ENCODE peak calls at places on chromosome 12, in five cellular contexts. K, S, V, A and X are unnamed samples. For H3K9me3, the result is how much of the 10 kb centered on the place peaks cover.

GRCh38 chr12:12267801-12268200 is 957 bp upstream of the LRP6 start:
- DNase-seq in K (peak), S (no peak), V (no peak), A (no peak), X (no peak)

GRCh38 chr12:14960548-14961465 is 594 bp downstream of the ARHGDIB start:
- DNase-seq in K (no peak), S (no peak), V (peak), A (peak), X (peak)

GRCh38 chr12:72018036-72018435 is 79.4 kb downstream of the TPH2 start:
- DNase-seq in K (no peak), S (no peak), V (no peak), A (no peak), X (no peak)

GRCh38 chr12:86914716-86915115 is 658.5 kb upstream of the MGAT4C start:
- DNase-seq in K (peak), S (peak), V (no peak), A (no peak), X (no peak)

GRCh38 chr12:51025748-51026654 is at the start of gene SLC11A2:
- DNase-seq in K (peak), S (peak), V (peak), A (peak), X (peak)

GRCh38 chr12:26121323-26121740 is 3.5 kb downstream of the BHLHE41 start:
- DNase-seq in K (no peak), S (no peak), V (no peak), A (no peak), X (no peak)

GRCh38 chr12:92134638-92135274 is 10.9 kb downstream of the BTG1 start:
- DNase-seq in K (no peak), S (no peak), V (no peak), A (no peak), X (no peak)

GRCh38 chr12:78672033-78672432 is 192.5 kb upstream of the SYT1 start:
- DNase-seq in K (no peak), S (no peak), V (no peak), A (no peak), X (no peak)

GRCh38 chr12:107429006-107429698 is 256.4 kb upstream of the PWP1 start:
- DNase-seq in K (no peak), S (no peak), V (no peak), A (no peak), X (no peak)

DNA sequence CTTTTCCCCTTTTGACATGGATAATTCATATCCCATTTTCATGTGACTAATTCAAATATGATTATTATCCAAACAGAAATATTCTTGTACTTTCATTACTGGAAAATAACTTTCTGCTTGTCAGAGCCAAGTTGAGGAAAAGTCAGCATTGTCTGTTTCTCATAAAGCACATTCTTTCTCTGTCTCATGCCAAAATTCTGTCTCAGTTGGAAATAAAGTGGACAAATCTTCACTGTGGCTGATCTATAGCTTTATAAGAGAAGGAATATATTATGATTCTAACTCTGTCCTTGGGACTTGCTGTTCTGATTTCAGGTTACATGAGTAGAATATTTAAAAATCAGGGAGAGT is 22.7 kb upstream of the PRICKLE1 start:
- DNase-seq in K (no peak), S (no peak), V (no peak), A (no peak), X (no peak)
- H3K4me3 ChIP-seq in K (no peak), S (no peak), V (no peak), A (no peak), X (no peak)

GRCh38 chr12:101027200-101027599 is 182.8 kb downstream of the SLC5A8 start:
- DNase-seq in K (peak), S (no peak), V (no peak), A (no peak), X (no peak)

GRCh38 chr12:101021911-101022388 is 188.1 kb downstream of the SLC5A8 start:
- DNase-seq in K (no peak), S (no peak), V (no peak), A (no peak), X (no peak)

DNA sequence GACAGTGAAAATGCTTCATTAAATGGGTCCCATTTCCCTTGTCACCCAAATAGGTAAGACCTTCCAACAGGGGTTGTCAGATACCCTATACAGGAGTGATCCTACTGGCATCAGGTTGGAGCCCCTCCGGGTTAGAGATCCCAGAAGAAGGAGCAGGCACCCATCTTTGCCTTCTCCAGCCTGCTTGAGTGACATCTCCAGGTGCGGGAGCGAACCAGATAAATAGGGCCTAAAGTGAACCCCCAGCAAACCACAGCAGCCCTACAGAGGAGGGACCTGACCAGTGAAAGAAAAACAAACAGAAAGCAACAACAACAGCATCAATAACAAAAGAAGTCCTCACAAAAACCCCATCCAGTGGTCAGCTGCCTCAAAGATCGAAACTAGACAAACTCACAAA is 182.2 kb downstream of the SLC5A8 start:
- DNase-seq in K (no peak), S (no peak), V (no peak), A (no peak), X (no peak)
- H3K9me3 ChIP-seq in K (under half), S (under half), V (under half), A (under half), X (under half)

GRCh38 chr12:85831327-85831990 is 4.8 kb downstream of the RASSF9 start:
- DNase-seq in K (no peak), S (no peak), V (no peak), A (no peak), X (no peak)
- H3K4me3 ChIP-seq in K (no peak), S (no peak), V (no peak), A (peak), X (no peak)

GRCh38 chr12:38155020-38155395 is 161.6 kb upstream of the ALG10B start:
- DNase-seq in K (no peak), S (no peak), V (no peak), A (no peak), X (no peak)
- H3K9me3 ChIP-seq in K (under half), S (under half), V (under half), A (under half), X (under half)

GRCh38 chr12:6310771-6311610 is 509 bp downstream of the PLEKHG6 start:
- DNase-seq in K (no peak), S (no peak), V (no peak), A (no peak), X (no peak)
- H3K4me3 ChIP-seq in K (peak), S (peak), V (peak), A (peak), X (no peak)

GRCh38 chr12:49344486-49345047 is 2.1 kb upstream of the DNAJC22 start:
- DNase-seq in K (no peak), S (peak), V (no peak), A (no peak), X (no peak)

GRCh38 chr12:49342066-49342913 is 4.4 kb upstream of the DNAJC22 start:
- DNase-seq in K (peak), S (peak), V (peak), A (peak), X (peak)

GRCh38 chr12:49341777-49342065 is 4.7 kb upstream of the C1QL4 start:
- DNase-seq in K (no peak), S (no peak), V (no peak), A (no peak), X (no peak)

GRCh38 chr12:49340971-49341776 is 4.2 kb upstream of the C1QL4 start:
- DNase-seq in K (no peak), S (no peak), V (no peak), A (no peak), X (no peak)

GRCh38 chr12:49342914-49343731 is 3.6 kb upstream of the DNAJC22 start:
- DNase-seq in K (peak), S (no peak), V (no peak), A (no peak), X (no peak)
- H3K9me3 ChIP-seq in K (under half), S (under half), V (under half), A (under half), X (under half)

GRCh38 chr12:75685826-75686225 is 174.4 kb upstream of the KRR1 start:
- DNase-seq in K (no peak), S (no peak), V (no peak), A (no peak), X (no peak)

GRCh38 chr12:75690556-75690955 is 179.1 kb upstream of the KRR1 start:
- DNase-seq in K (no peak), S (no peak), V (no peak), A (no peak), X (peak)

GRCh38 chr12:75683220-75683619 is 171.8 kb upstream of the KRR1 start:
- DNase-seq in K (no peak), S (no peak), V (no peak), A (no peak), X (no peak)

DNA sequence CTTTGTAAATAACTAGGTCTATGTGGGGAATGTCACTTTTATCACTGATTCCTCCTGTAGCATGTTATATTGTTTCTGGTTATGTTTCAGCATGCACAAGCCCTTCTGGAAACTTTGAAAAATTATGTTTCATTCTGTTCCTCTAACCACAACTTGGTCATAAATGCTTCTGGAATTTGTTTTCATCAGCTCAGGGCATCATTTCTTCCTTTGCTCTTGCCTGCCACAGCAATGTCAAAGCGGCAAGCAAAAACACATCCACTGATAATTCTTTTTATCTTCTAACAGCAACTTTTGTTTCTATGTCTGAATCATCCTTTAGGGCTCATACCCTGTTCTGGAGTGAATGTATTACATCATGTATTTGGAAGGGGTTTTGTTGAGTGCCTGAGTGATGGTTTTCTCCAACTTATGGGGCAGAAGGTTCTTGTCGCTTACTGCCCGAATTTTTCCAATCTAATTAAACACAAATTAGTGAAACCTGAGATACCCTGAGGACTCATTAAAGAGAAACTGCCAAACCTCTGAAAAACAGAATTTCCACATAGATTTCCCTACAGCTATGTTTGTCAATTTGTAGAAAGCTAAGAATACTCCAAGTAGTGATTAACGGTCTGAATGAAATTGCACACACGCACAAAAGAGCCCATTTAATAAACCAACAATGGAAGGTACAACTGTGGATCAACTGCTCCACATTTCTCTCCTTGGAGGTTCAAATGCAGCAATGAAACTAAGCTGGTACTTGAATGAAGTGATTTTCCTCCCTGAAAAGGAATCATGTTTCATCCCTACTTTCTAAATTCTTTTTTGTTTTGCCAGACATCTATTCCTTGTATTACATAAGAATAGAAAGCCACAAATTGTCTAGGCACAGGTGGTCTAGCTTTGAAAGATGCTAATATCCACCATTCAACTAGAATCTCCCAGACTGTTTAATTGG is 173.5 kb upstream of the KRR1 start:
- DNase-seq in K (no peak), S (no peak), V (no peak), A (no peak), X (no peak)
- H3K4me3 ChIP-seq in K (no peak), S (no peak), V (no peak), A (no peak), X (no peak)

GRCh38 chr12:48659863-48660262 is 22.2 kb downstream of the KANSL2 start:
- DNase-seq in K (no peak), S (no peak), V (no peak), A (no peak), X (no peak)
- H3K9me3 ChIP-seq in K (under half), S (under half), V (under half), A (under half), X (under half)

GRCh38 chr12:28217805-28218204 is 27.5 kb downstream of the CCDC91 start:
- DNase-seq in K (no peak), S (no peak), V (no peak), A (no peak), X (no peak)
- H3K4me3 ChIP-seq in K (no peak), S (no peak), V (no peak), A (no peak), X (no peak)

GRCh38 chr12:20963303-20963702 is 152.8 kb downstream of the SLCO1B3 start:
- DNase-seq in K (no peak), S (no peak), V (no peak), A (no peak), X (no peak)

GRCh38 chr12:20969766-20970165 is 159.3 kb downstream of the SLCO1B3 start:
- DNase-seq in K (no peak), S (no peak), V (no peak), A (no peak), X (no peak)

GRCh38 chr12:20963762-20964161 is 153.3 kb downstream of the SLCO1B3 start:
- DNase-seq in K (no peak), S (no peak), V (no peak), A (no peak), X (no peak)

GRCh38 chr12:20967756-20968155 is 157.3 kb downstream of the SLCO1B3 start:
- DNase-seq in K (no peak), S (no peak), V (no peak), A (no peak), X (no peak)
- H3K9me3 ChIP-seq in K (under half), S (under half), V (under half), A (under half), X (under half)